ENCODE peak calls at places on chromosomes 7 and 10, in nine cellular contexts. P is H54, M is breast epithelium, K is esophagus squamous epithelium, J is heart left ventricle, O is endothelial cell of umbilical vein, Z is suprapubic skin, G is upper lobe of left lung, F is lower leg skin. V is an unnamed sample.

GRCh38 chr10:17220652-17221100 is 7.4 kb upstream of the VIM start:
- DNase-seq in P (no peak), M (no peak), K (no peak), J (no peak), O (no peak), Z (no peak), G (no peak), F (no peak), V (no peak)

GRCh38 chr10:18238875-18239485 is 98.8 kb downstream of the CACNB2 start:
- DNase-seq in P (no peak), M (no peak), K (no peak), J (no peak), O (peak; percentile 26), Z (no peak), G (no peak), F (no peak), V (no peak)

GRCh38 chr7:154929006-154929726 is 73.8 kb downstream of the PAXIP1 start:
- DNase-seq in P (no peak), M (no peak), K (no peak), J (no peak), O (peak; percentile 9), Z (no peak), G (peak; percentile 69), F (no peak), V (no peak)

GRCh38 chr10:48568546-48568945 is 36.3 kb downstream of the ARHGAP22 start:
- DNase-seq in P (no peak), M (no peak), K (no peak), J (no peak), O (no peak), Z (peak; percentile 40), G (no peak), F (no peak), V (no peak)

GRCh38 chr10:4639960-4640359 is 186.0 kb upstream of the AKR1E2 start:
- DNase-seq in P (no peak), M (no peak), K (no peak), J (peak; percentile 54), O (peak; percentile 39), Z (no peak), G (no peak), F (peak; percentile 48), V (no peak)

GRCh38 chr10:95513941-95514392 is 47.2 kb downstream of the SORBS1 start:
- DNase-seq in P (peak; percentile 84), M (no peak), K (no peak), J (peak; percentile 72), O (peak; percentile 69), Z (no peak), G (no peak), F (no peak), V (no peak)

GRCh38 chr10:593421-593820 is 96.0 kb downstream of the DIP2C start:
- DNase-seq in P (no peak), M (no peak), K (no peak), J (no peak), O (no peak), Z (no peak), G (no peak), F (no peak), V (no peak)

GRCh38 chr7:75064291-75064690 is 9.3 kb downstream of the RCC1L start:
- DNase-seq in P (no peak), M (no peak), K (no peak), J (no peak), O (no peak), Z (no peak), G (no peak), F (no peak), V (no peak)

GRCh38 chr7:151843181-151843580 is 33.7 kb downstream of the PRKAG2 start:
- DNase-seq in P (no peak), M (no peak), K (no peak), J (no peak), O (no peak), Z (no peak), G (no peak), F (peak; percentile 53), V (no peak)

GRCh38 chr7:36153571-36154097 is 580 bp downstream of the EEPD1 start:
- DNase-seq in P (no peak), M (no peak), K (no peak), J (peak; percentile 55), O (no peak), Z (no peak), G (peak; percentile 46), F (no peak), V (no peak)

GRCh38 chr10:11858093-11858492 is 34.9 kb downstream of the PROSER2 start:
- DNase-seq in P (no peak), M (no peak), K (no peak), J (no peak), O (no peak), Z (no peak), G (no peak), F (no peak), V (no peak)

GRCh38 chr7:31775511-31775910 is 88.5 kb downstream of the PPP1R17 start:
- DNase-seq in P (no peak), M (no peak), K (no peak), J (no peak), O (no peak), Z (no peak), G (no peak), F (no peak), V (no peak)

GRCh38 chr10:12507165-12507870 is 158.0 kb downstream of the CAMK1D start:
- DNase-seq in P (no peak), M (no peak), K (no peak), J (no peak), O (no peak), Z (peak; percentile 69), G (peak; percentile 19), F (no peak), V (no peak)

GRCh38 chr10:124339951-124340760 is 78.6 kb downstream of the OAT start:
- DNase-seq in P (no peak), M (no peak), K (no peak), J (no peak), O (peak; percentile 19), Z (no peak), G (peak; percentile 25), F (no peak), V (no peak)

GRCh38 chr7:37765872-37766525 is 82.4 kb upstream of the NME8 start:
- DNase-seq in P (no peak), M (no peak), K (no peak), J (no peak), O (no peak), Z (no peak), G (peak; percentile 55), F (no peak), V (no peak)

GRCh38 chr10:126321455-126321854 is 66.8 kb downstream of the ADAM12 start:
- DNase-seq in P (no peak), M (no peak), K (no peak), J (no peak), O (no peak), Z (no peak), G (no peak), F (no peak), V (no peak)

GRCh38 chr10:84613336-84614021 is 285.1 kb downstream of the CCSER2 start:
- DNase-seq in P (peak; percentile 54), M (no peak), K (no peak), J (no peak), O (no peak), Z (no peak), G (peak; percentile 73), F (no peak), V (no peak)

GRCh38 chr10:31136951-31137885 is 105.6 kb upstream of the ZNF438 start:
- DNase-seq in P (no peak), M (no peak), K (no peak), J (no peak), O (peak; percentile 54), Z (no peak), G (no peak), F (no peak), V (no peak)

GRCh38 chr10:14749051-14749809 is 25.5 kb downstream of the FAM107B start:
- DNase-seq in P (no peak), M (no peak), K (no peak), J (peak; percentile 39), O (peak; percentile 65), Z (no peak), G (peak; percentile 46), F (no peak), V (peak; percentile 79)

GRCh38 chr7:18313970-18314369 is 181.6 kb upstream of the HDAC9 start:
- DNase-seq in P (no peak), M (no peak), K (no peak), J (no peak), O (no peak), Z (no peak), G (no peak), F (no peak), V (no peak)

GRCh38 chr10:105161767-105162166 is 520.7 kb downstream of the SORCS3 start:
- DNase-seq in P (no peak), M (no peak), K (no peak), J (no peak), O (no peak), Z (no peak), G (no peak), F (no peak), V (no peak)

GRCh38 chr7:40329601-40330153 is 194.9 kb downstream of the SUGCT start:
- DNase-seq in P (peak; percentile 47), M (no peak), K (no peak), J (no peak), O (peak; percentile 72), Z (no peak), G (no peak), F (no peak), V (no peak)

GRCh38 chr10:102503264-102504178 is at the start of gene SUFU:
- DNase-seq in P (peak; percentile 84), M (peak; percentile 96), K (peak; percentile 93), J (peak; percentile 98), O (peak; percentile 99), Z (peak; percentile 99), G (peak; percentile 100), F (peak; percentile 98), V (peak; percentile 100)
- TF ChIP-seq POLR2A in P (peak; percentile 95), M (no peak), K (peak; percentile 78), J (no peak), O (peak; percentile 86), Z (no peak), G (peak; percentile 83), F (no peak), V (peak; percentile 73)

DNA sequence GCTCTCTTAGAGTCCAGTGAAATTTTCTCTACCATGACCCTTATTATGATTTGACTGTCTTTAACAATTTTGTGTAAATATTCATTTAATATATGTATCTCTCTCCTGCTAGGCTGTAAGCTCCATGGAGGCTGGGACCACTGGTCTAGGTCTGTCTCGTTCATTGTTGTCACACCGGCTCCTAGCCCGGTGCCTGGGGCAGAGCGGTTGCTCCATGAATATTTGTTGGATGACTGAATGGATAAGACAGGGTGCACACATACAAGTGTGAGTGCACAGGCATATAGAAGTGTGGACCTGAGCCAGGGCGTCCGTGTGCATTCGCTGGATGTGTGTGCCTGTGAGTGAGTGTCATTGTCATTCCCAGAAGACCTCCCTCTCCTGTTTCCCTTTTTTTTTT is 20.9 kb upstream of the LBX1 start:
- DNase-seq in P (no peak), M (no peak), K (no peak), J (no peak), O (no peak), Z (no peak), G (no peak), F (no peak), V (no peak)
- TF ChIP-seq POLR2A in P (no peak), M (no peak), K (no peak), J (no peak), O (no peak), Z (no peak), G (no peak), F (no peak), V (no peak)

GRCh38 chr10:61605221-61605620 is 57.5 kb upstream of the CABCOCO1 start:
- DNase-seq in P (no peak), M (no peak), K (no peak), J (no peak), O (no peak), Z (no peak), G (no peak), F (no peak), V (no peak)
- TF ChIP-seq POLR2A in P (no peak), M (no peak), K (no peak), J (no peak), O (no peak), Z (no peak), G (no peak), F (no peak), V (no peak)

GRCh38 chr7:98862716-98863420 is 6.9 kb downstream of the TMEM130 start:
- DNase-seq in P (no peak), M (no peak), K (no peak), J (no peak), O (no peak), Z (no peak), G (no peak), F (no peak), V (no peak)
- TF ChIP-seq POLR2A in P (no peak), M (no peak), K (no peak), J (no peak), O (no peak), Z (no peak), G (no peak), F (no peak), V (no peak)

V was measured in Peyer's patch.